ENCODE peak calls at places on chromosome 11, in four cellular contexts. S is suprapubic skin, H is heart right ventricle, X is body of pancreas. M is an unnamed sample.

GRCh38 chr11:12668166-12668565 is 6.1 kb upstream of the TEAD1 start:
- DNase-seq in S (no peak), H (no peak), X (no peak), M (no peak)

GRCh38 chr11:2515401-2516275 is 70.8 kb downstream of the KCNQ1 start:
- DNase-seq in S (peak; percentile 68), X (peak; percentile 8), H (no peak), M (no peak)

GRCh38 chr11:125062931-125063428 is at the start of gene SLC37A2:
- DNase-seq in H (peak; percentile 58), S (peak; percentile 82), X (peak; percentile 68), M (peak; percentile 54)

GRCh38 chr11:70535191-70535971 is 137.1 kb downstream of the CTTN start:
- DNase-seq in S (no peak), H (no peak), X (no peak), M (no peak)

GRCh38 chr11:92886243-92886905 is 83.1 kb upstream of the MTNR1B start:
- DNase-seq in S (no peak), H (peak; percentile 36), X (peak; percentile 40), M (peak; percentile 69)

GRCh38 chr11:63951779-63952536 is 13.2 kb downstream of the NAA40 start:
- DNase-seq in H (no peak), S (no peak), X (no peak), M (no peak)

GRCh38 chr11:84817998-84818397 is 809.1 kb downstream of the DLG2 start:
- DNase-seq in S (no peak), X (no peak), H (no peak), M (peak; percentile 86)

GRCh38 chr11:79902493-79902892 is 461.7 kb upstream of the TENM4 start:
- DNase-seq in H (no peak), X (no peak), S (no peak), M (no peak)

GRCh38 chr11:61279934-61280656 is 15.0 kb downstream of the VWCE start:
- DNase-seq in H (no peak), S (no peak), X (no peak), M (peak; percentile 30)

GRCh38 chr11:18534230-18534629 is 7.5 kb upstream of the TSG101 start:
- DNase-seq in S (no peak), X (no peak), H (no peak), M (no peak)

GRCh38 chr11:45806072-45806933 is 1.4 kb downstream of the SLC35C1 start:
- DNase-seq in X (no peak), H (no peak), S (peak; percentile 69), M (no peak)

GRCh38 chr11:17631702-17632365 is 84.8 kb downstream of the OTOG start:
- DNase-seq in S (no peak), H (no peak), X (no peak), M (no peak)

GRCh38 chr11:46260161-46260560 is 17.3 kb upstream of the CREB3L1 start:
- DNase-seq in X (no peak), H (no peak), S (no peak), M (no peak)

GRCh38 chr11:5639953-5640352 is 15.2 kb downstream of the TRIM34 start:
- DNase-seq in X (no peak), S (no peak), H (no peak), M (no peak)

GRCh38 chr11:124643605-124644425 is 21.2 kb downstream of the TBRG1 start:
- DNase-seq in H (no peak), S (no peak), X (no peak), M (peak; percentile 87)

GRCh38 chr11:61690706-61691377 is 10.7 kb downstream of the DAGLA start:
- DNase-seq in H (no peak), S (no peak), X (no peak), M (no peak)

GRCh38 chr11:27179334-27179733 is 138.7 kb downstream of the BBOX1 start:
- DNase-seq in X (no peak), H (no peak), S (no peak), M (peak; percentile 5)

GRCh38 chr11:5691963-5692358 is 2.4 kb downstream of the TRIM22 start:
- DNase-seq in X (no peak), S (no peak), H (no peak), M (no peak)

GRCh38 chr11:47269829-47270305 is at the start of gene MADD:
- DNase-seq in S (peak; percentile 89), X (peak; percentile 85), H (peak; percentile 83), M (peak; percentile 89)

GRCh38 chr11:129282634-129283033 is 90.5 kb upstream of the ARHGAP32 start:
- DNase-seq in S (no peak), X (no peak), H (no peak), M (no peak)

GRCh38 chr11:102780491-102780918 is at the start of gene MMP10:
- DNase-seq in X (no peak), H (no peak), S (no peak), M (peak; percentile 88)

GRCh38 chr11:76147106-76147735 is 59.1 kb downstream of the WNT11 start:
- DNase-seq in X (no peak), H (no peak), S (no peak), M (no peak)

GRCh38 chr11:90434858-90435257 is 212.0 kb upstream of the CHORDC1 start:
- DNase-seq in X (no peak), H (no peak), S (no peak), M (no peak)

GRCh38 chr11:68659158-68659921 is 25.0 kb upstream of the GAL start:
- DNase-seq in H (peak; percentile 71), S (peak; percentile 79), X (no peak), M (peak; percentile 98)

GRCh38 chr11:31106963-31107576 is 262.5 kb downstream of the DCDC1 start:
- DNase-seq in X (peak; percentile 62), H (peak; percentile 49), S (no peak), M (peak; percentile 46)

GRCh38 chr11:87597696-87598095 is 560.0 kb downstream of the TMEM135 start:
- DNase-seq in X (no peak), H (no peak), S (no peak), M (no peak)

GRCh38 chr11:8338138-8338537 is 74.5 kb upstream of the LMO1 start:
- DNase-seq in X (peak; percentile 59), H (peak; percentile 21), S (no peak), M (peak; percentile 32)

GRCh38 chr11:78139422-78140391 is at the start of gene ALG8:
- DNase-seq in H (peak; percentile 96), S (peak; percentile 93), X (peak; percentile 96), M (peak; percentile 97)

GRCh38 chr11:57643802-57644201 is 5.9 kb downstream of the YPEL4 start:
- DNase-seq in S (no peak), H (no peak), X (no peak), M (peak; percentile 14)

GRCh38 chr11:75627879-75628668 is 40.8 kb downstream of the MAP6 start:
- DNase-seq in H (no peak), X (no peak), S (no peak), M (peak; percentile 49)

GRCh38 chr11:60498399-60498798 is 5.8 kb downstream of the MS4A12 start:
- DNase-seq in H (no peak), X (no peak), S (no peak), M (no peak)

GRCh38 chr11:17719028-17719939 is at the start of gene MYOD1:
- DNase-seq in S (no peak), H (no peak), X (no peak), M (peak; percentile 14)

GRCh38 chr11:59800390-59801037 is 10.1 kb downstream of the MRPL16 start:
- DNase-seq in X (no peak), S (no peak), H (no peak), M (no peak)

GRCh38 chr11:64759722-64760719 is at the start of gene PYGM:
- DNase-seq in H (peak; percentile 87), X (peak; percentile 27), S (no peak), M (peak; percentile 94)

GRCh38 chr11:128894685-128895084 is 3.5 kb downstream of the KCNJ5 start:
- DNase-seq in H (peak; percentile 76), S (no peak), X (peak; percentile 90), M (no peak)

GRCh38 chr11:115279831-115280761 is 224.1 kb downstream of the CADM1 start:
- DNase-seq in X (no peak), H (no peak), S (no peak), M (no peak)

GRCh38 chr11:119480375-119481020 is 57.5 kb upstream of the THY1 start:
- DNase-seq in X (no peak), H (no peak), S (peak; percentile 56), M (no peak)
- H3K4me3 ChIP-seq in X (no peak overlapping the region), H (no peak overlapping the region), S (no peak overlapping the region), M (no peak overlapping the region)

GRCh38 chr11:33017478-33017877 is 1.8 kb downstream of the DEPDC7 start:
- DNase-seq in X (no peak), S (no peak), H (no peak), M (no peak)
- H3K4me3 ChIP-seq in X (no peak overlapping the region), S (peak overlapping the region; percentile 74), H (no peak overlapping the region), M (no peak overlapping the region)

GRCh38 chr11:101127699-101128570 is 1.7 kb downstream of the PGR start:
- DNase-seq in S (peak; percentile 79), X (peak; percentile 13), H (peak; percentile 23), M (no peak)

GRCh38 chr11:101129203-101129943 is at the start of gene PGR:
- DNase-seq in H (peak; percentile 51), S (peak; percentile 75), X (peak; percentile 13), M (no peak)

GRCh38 chr11:101128571-101129202 is 926 bp downstream of the PGR start:
- DNase-seq in S (no peak), X (no peak), H (peak; percentile 5), M (no peak)

GRCh38 chr11:101126551-101127347 is 2.9 kb downstream of the PGR start:
- DNase-seq in S (peak; percentile 78), H (peak; percentile 41), X (no peak), M (peak; percentile 28)

GRCh38 chr11:101127348-101127698 is 2.3 kb downstream of the PGR start:
- DNase-seq in X (peak; percentile 11), H (peak; percentile 11), S (peak; percentile 72), M (no peak)
- H3K4me3 ChIP-seq in X (peak overlapping the region; percentile 27), H (peak overlapping the region; percentile 80), S (peak overlapping the region; percentile 61), M (peak overlapping the region; percentile 46)

DNA sequence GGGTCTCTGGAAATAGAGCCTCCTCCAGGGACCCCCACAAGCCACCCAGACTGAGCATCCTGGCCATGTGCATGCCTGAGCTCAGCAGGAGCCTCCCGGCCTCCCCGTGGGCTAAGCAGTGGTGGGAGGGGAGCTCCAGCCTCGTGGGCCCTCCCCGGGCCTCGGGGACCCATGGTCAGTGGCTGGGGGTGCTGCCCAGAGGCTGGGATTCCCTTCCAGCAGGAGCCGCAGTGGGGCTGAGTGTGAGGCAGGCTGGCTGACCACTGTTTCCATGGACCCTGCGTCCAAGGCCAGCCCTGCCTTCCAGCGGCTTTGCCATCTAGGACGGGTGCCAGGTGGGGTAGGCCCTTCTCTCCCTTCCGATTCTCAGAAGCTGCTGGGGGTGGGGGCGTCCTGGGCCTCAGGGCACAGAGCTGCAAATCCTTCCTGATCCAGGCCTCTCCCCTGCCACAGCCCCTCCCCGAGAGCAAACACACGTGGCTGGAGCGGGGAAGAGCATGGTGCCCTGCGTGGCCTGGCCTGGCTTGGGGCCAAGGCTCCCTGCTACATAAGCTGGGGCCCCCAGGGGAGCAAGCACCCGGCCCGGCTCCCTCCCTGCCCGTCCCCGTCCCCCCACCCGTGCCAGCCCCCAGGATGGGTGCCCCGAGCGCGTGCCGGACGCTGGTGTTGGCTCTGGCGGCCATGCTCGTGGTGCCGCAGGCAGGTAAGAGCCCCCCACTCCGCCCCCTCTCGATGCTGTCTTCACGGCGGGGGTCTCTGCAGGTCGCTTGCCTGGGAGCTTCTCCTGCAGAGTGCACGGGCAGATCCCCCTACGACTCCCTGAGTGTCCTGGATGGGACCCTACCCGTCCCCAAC is at the start of gene MUC5B:
- DNase-seq in H (no peak), S (peak; percentile 72), X (no peak), M (no peak)
- H3K4me3 ChIP-seq in H (no peak within 1 kb of the TSS), S (no peak within 1 kb of the TSS), X (no peak within 1 kb of the TSS), M (no peak within 1 kb of the TSS)